ENCODE peak calls at places on chromosomes 3 and 15, in eight cellular contexts. M is fibroblast of lung, K is IMR-90, J is body of pancreas, S is mucosa of descending colon, O is psoas muscle, G is heart left ventricle, B is left ventricle myocardium inferior. V is an unnamed sample.

GRCh38 chr3:107431298-107432012 is 54.2 kb downstream of the CCDC54 start:
- DNase-seq in M (peak; percentile 69), K (peak; percentile 50), J (peak; percentile 73), S (peak; percentile 72), O (peak; percentile 82), G (peak; percentile 77), B (peak; percentile 75), V (peak; percentile 76)

GRCh38 chr3:54188176-54188791 is 65.9 kb downstream of the CACNA2D3 start:
- DNase-seq in M (peak; percentile 49), K (peak; percentile 34), J (peak; percentile 50), S (no peak), O (no peak), G (peak; percentile 43), B (no peak), V (peak; percentile 66)

GRCh38 chr3:33579181-33579510 is 138.9 kb downstream of the CLASP2 start:
- DNase-seq in M (no peak), K (no peak), J (no peak), S (no peak), O (no peak), G (no peak), B (no peak), V (no peak)

GRCh38 chr3:186124618-186125017 is 15.7 kb upstream of the ETV5 start:
- DNase-seq in M (no peak), K (no peak), J (peak; percentile 52), S (no peak), O (no peak), G (no peak), B (no peak), V (no peak)

GRCh38 chr15:85380860-85381535 is 595 bp downstream of the AKAP13 start:
- DNase-seq in M (peak; percentile 39), K (no peak), J (peak; percentile 47), S (peak; percentile 80), O (peak; percentile 71), G (peak; percentile 52), B (peak; percentile 59), V (peak; percentile 19)

GRCh38 chr15:89781891-89782618 is 5.9 kb downstream of the MESP2 start:
- DNase-seq in M (peak; percentile 76), K (peak; percentile 57), J (no peak), S (peak; percentile 23), O (no peak), G (no peak), B (no peak), V (peak; percentile 90)

GRCh38 chr15:77481670-77482069 is 61.0 kb downstream of the HMG20A start:
- DNase-seq in M (peak; percentile 84), K (no peak), J (no peak), S (no peak), O (no peak), G (no peak), B (no peak), V (no peak)

GRCh38 chr3:184448321-184449160 is 68.7 kb downstream of the CHRD start:
- DNase-seq in M (peak; percentile 99), K (peak; percentile 71), J (no peak), S (no peak), O (no peak), G (no peak), B (no peak), V (peak; percentile 91)

GRCh38 chr3:119469378-119470189 is 821 bp downstream of the POGLUT1 start:
- DNase-seq in M (peak; percentile 47), K (peak; percentile 47), J (no peak), S (peak; percentile 77), O (no peak), G (no peak), B (no peak), V (peak; percentile 53)

GRCh38 chr3:67704322-67704721 is 49.9 kb upstream of the SUCLG2 start:
- DNase-seq in M (no peak), K (no peak), J (no peak), S (no peak), O (no peak), G (no peak), B (no peak), V (no peak)

GRCh38 chr15:50009634-50010033 is 109.4 kb downstream of the ATP8B4 start:
- DNase-seq in M (no peak), K (no peak), J (peak; percentile 23), S (no peak), O (no peak), G (no peak), B (no peak), V (no peak)

GRCh38 chr15:48176097-48176496 is 2.0 kb downstream of the MYEF2 start:
- DNase-seq in M (peak; percentile 46), K (peak; percentile 38), J (no peak), S (no peak), O (no peak), G (no peak), B (no peak), V (no peak)

GRCh38 chr3:175105066-175105465 is 245.9 kb downstream of the NAALADL2 start:
- DNase-seq in M (peak; percentile 45), K (peak; percentile 72), J (no peak), S (no peak), O (no peak), G (no peak), B (no peak), V (peak; percentile 42)

GRCh38 chr3:155741598-155741997 is 3.3 kb downstream of the PLCH1 start:
- DNase-seq in M (no peak), K (no peak), J (no peak), S (no peak), O (no peak), G (no peak), B (no peak), V (no peak)

GRCh38 chr3:114958930-114959329 is 188.2 kb downstream of the ZBTB20 start:
- DNase-seq in M (no peak), K (no peak), J (no peak), S (no peak), O (no peak), G (no peak), B (no peak), V (no peak)

GRCh38 chr3:195160257-195160898 is 110.6 kb downstream of the XXYLT1 start:
- DNase-seq in M (peak; percentile 48), K (peak; percentile 79), J (no peak), S (no peak), O (no peak), G (no peak), B (no peak), V (peak; percentile 45)

GRCh38 chr15:32688151-32688639 is 29.6 kb upstream of the GREM1 start:
- DNase-seq in M (peak; percentile 68), K (peak; percentile 41), J (peak; percentile 75), S (no peak), O (no peak), G (no peak), B (no peak), V (peak; percentile 92)

GRCh38 chr3:63386568-63386967 is 108.5 kb downstream of the SYNPR start:
- DNase-seq in M (peak; percentile 10), K (no peak), J (no peak), S (no peak), O (no peak), G (no peak), B (no peak), V (no peak)

GRCh38 chr15:34043391-34043790 is 4.4 kb upstream of the AVEN start:
- DNase-seq in M (no peak), K (no peak), J (no peak), S (no peak), O (no peak), G (no peak), B (no peak), V (no peak)

GRCh38 chr3:138688871-138689299 is 80.3 kb downstream of the FAIM start:
- DNase-seq in M (no peak), K (no peak), J (no peak), S (no peak), O (no peak), G (no peak), B (no peak), V (no peak)
- TF ChIP-seq CTCF in M (no peak), K (no peak), J (no peak), S (no peak), O (no peak), G (peak; percentile 9), B (no peak), V (no peak)

GRCh38 chr15:74173545-74174215 is at the start of gene ISLR:
- DNase-seq in M (peak; percentile 34), K (peak; percentile 8), J (peak; percentile 9), S (no peak), O (peak; percentile 72), G (peak; percentile 46), B (peak; percentile 46), V (no peak)

GRCh38 chr15:74170845-74171578 is 2.5 kb upstream of the ISLR start:
- DNase-seq in M (no peak), K (no peak), J (no peak), S (no peak), O (no peak), G (no peak), B (no peak), V (no peak)

GRCh38 chr15:74171965-74172541 is 1.5 kb upstream of the ISLR start:
- DNase-seq in M (no peak), K (no peak), J (no peak), S (no peak), O (no peak), G (no peak), B (no peak), V (no peak)

GRCh38 chr15:74174216-74174965 is 881 bp downstream of the ISLR start:
- DNase-seq in M (no peak), K (no peak), J (peak; percentile 10), S (no peak), O (peak; percentile 46), G (peak; percentile 66), B (peak; percentile 41), V (no peak)

GRCh38 chr15:74172751-74173544 is 562 bp upstream of the ISLR start:
- DNase-seq in M (peak; percentile 35), K (peak; percentile 39), J (no peak), S (no peak), O (peak; percentile 85), G (peak; percentile 80), B (peak; percentile 82), V (no peak)
- H3K4me1 ChIP-seq in M (peaks cover 23% of the 10 kb centered on the region), K (peaks cover 20% of the 10 kb centered on the region), J (no peaks in the 10 kb centered on the region), S (no peaks in the 10 kb centered on the region), O (peaks cover 3% of the 10 kb centered on the region), G (no peaks in the 10 kb centered on the region), B (peaks cover 69% of the 10 kb centered on the region), V (peaks cover 7% of the 10 kb centered on the region)

GRCh38 chr15:69593981-69594966 is 141.7 kb downstream of the RPLP1 start:
- DNase-seq in M (peak; percentile 94), K (peak; percentile 38), J (peak; percentile 93), S (peak; percentile 93), O (peak; percentile 59), G (peak; percentile 42), B (peak; percentile 40), V (peak; percentile 98)
- H3K4me3 ChIP-seq in M (no peak overlapping the region), K (no peak overlapping the region), J (no peak overlapping the region), S (no peak overlapping the region), O (peak overlapping the region; percentile 25), G (no peak overlapping the region), B (peak overlapping the region; percentile 20), V (peak overlapping the region; percentile 40)

DNA sequence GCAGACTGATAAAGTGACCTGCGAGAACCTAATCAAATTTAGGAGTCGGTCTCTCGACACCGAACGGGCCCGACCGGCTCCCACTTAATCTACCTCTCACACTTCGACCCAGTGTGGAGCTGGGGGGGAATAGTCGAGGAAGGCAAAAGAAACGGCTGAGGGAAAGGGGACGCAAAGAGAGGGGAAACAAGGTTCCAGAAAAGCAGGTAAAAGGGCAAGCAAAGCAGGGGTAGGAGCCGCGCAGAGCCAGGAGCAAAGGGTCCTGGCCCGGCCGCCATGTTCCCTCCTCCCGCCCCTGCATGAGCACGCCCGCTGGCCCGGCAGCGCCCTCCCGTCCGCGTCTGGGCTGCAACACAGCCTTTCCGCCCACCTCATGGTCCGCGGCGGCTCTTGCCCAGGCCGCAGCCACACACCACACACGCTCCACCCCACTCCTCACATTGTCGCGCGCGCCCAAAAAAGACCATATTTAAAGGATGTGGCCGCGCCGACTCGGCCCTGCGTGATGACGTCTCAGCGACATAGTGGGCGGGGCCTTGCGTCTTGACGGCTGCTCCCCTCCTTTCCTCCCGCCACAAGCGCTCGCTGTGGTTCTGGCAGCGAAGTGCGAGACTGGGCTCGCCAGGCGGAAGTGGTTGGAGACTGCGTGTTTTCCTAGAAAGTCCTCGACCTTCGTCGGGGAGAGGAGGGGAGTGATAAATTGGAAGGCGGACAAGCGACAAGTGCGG is at the start of gene ICE2:
- DNase-seq in M (peak; percentile 96), K (peak; percentile 94), J (peak; percentile 96), S (peak; percentile 98), O (peak; percentile 98), G (peak; percentile 97), B (peak; percentile 97), V (peak; percentile 89)
- TF ChIP-seq CTCF in M (no peak), K (peak; percentile 10), J (peak; percentile 33), S (no peak), O (no peak), G (no peak), B (peak; percentile 37), V (no peak)

V was measured in PC-3.